ENCODE peak calls at places on chromosome 17, in five cellular contexts. D is hepatocyte, L is heart right ventricle, F is GM23338, T is fibroblast of lung. A is an unnamed sample.

GRCh38 chr17:48330386-48330785 is 99.6 kb downstream of the SKAP1 start:
- DNase-seq in L (no peak), F (no peak), D (no peak), T (no peak), A (no peak)

GRCh38 chr17:652310-652709 is 62.3 kb downstream of the VPS53 start:
- DNase-seq in T (no peak), F (no peak), D (no peak), L (peak; percentile 77), A (no peak)

GRCh38 chr17:4986951-4987766 is at the start of gene CAMTA2:
- DNase-seq in T (peak; percentile 69), L (peak; percentile 94), D (peak; percentile 90), F (peak; percentile 91), A (peak; percentile 76)

GRCh38 chr17:63780507-63780906 is 6.5 kb downstream of the DDX42 start:
- DNase-seq in T (peak; percentile 37), L (no peak), D (no peak), F (no peak), A (no peak)

GRCh38 chr17:74552037-74552436 is 6.1 kb upstream of the CD300C start:
- DNase-seq in L (no peak), T (no peak), F (no peak), D (no peak), A (no peak)

GRCh38 chr17:59415397-59415796 is 83.9 kb downstream of the YPEL2 start:
- DNase-seq in F (no peak), T (no peak), L (no peak), D (peak; percentile 33), A (no peak)

GRCh38 chr17:37294888-37295287 is 80.9 kb upstream of the C17orf78 start:
- DNase-seq in D (no peak), L (no peak), F (peak; percentile 58), T (no peak), A (no peak)

GRCh38 chr17:21282231-21282630 is 2.3 kb upstream of the MAP2K3 start:
- DNase-seq in F (no peak), D (peak; percentile 76), T (peak; percentile 93), L (no peak), A (no peak)

GRCh38 chr17:50833396-50834125 is 1.8 kb upstream of the WFIKKN2 start:
- DNase-seq in F (no peak), T (no peak), D (no peak), L (no peak), A (no peak)

GRCh38 chr17:70110443-70110880 is 35.4 kb downstream of the KCNJ16 start:
- DNase-seq in F (no peak), L (no peak), D (peak; percentile 27), T (peak; percentile 33), A (no peak)

GRCh38 chr17:66978514-66979061 is 14.1 kb downstream of the CACNG4 start:
- DNase-seq in F (no peak), D (no peak), T (no peak), L (peak; percentile 77), A (no peak)

GRCh38 chr17:78374631-78375274 is 3.7 kb upstream of the PGS1 start:
- DNase-seq in D (no peak), T (peak; percentile 73), L (peak; percentile 0), F (peak; percentile 84), A (no peak)

GRCh38 chr17:34382586-34383224 is 19.7 kb upstream of the CCL1 start:
- DNase-seq in F (no peak), L (no peak), D (no peak), T (no peak), A (no peak)

GRCh38 chr17:13736915-13737314 is 135.2 kb upstream of the HS3ST3A1 start:
- DNase-seq in T (no peak), D (no peak), F (no peak), L (no peak), A (no peak)

GRCh38 chr17:7479389-7480192 is at the start of gene ZBTB4:
- DNase-seq in L (peak; percentile 75), D (peak; percentile 85), F (peak; percentile 56), T (peak; percentile 28), A (peak; percentile 57)

GRCh38 chr17:79201536-79202227 is 127.1 kb downstream of the ENGASE start:
- DNase-seq in T (no peak), F (no peak), D (no peak), L (no peak), A (no peak)

GRCh38 chr17:42969006-42969581 is 4.8 kb upstream of the AARSD1 start:
- DNase-seq in D (peak; percentile 23), T (peak; percentile 88), F (no peak), L (no peak), A (no peak)

GRCh38 chr17:28996554-28997096 is 9.2 kb downstream of the SEZ6 start:
- DNase-seq in F (no peak), T (no peak), D (no peak), L (no peak), A (no peak)

GRCh38 chr17:7849185-7850117 is 5.4 kb upstream of the TMEM88 start:
- DNase-seq in T (no peak), D (peak; percentile 8), L (no peak), F (no peak), A (no peak)

GRCh38 chr17:30858556-30859250 is 26.9 kb downstream of the ATAD5 start:
- DNase-seq in T (peak; percentile 2), F (no peak), D (no peak), L (no peak), A (no peak)

GRCh38 chr17:65173951-65174683 is 36.9 kb downstream of the RGS9 start:
- DNase-seq in T (no peak), L (no peak), D (no peak), F (no peak), A (no peak)

DNA sequence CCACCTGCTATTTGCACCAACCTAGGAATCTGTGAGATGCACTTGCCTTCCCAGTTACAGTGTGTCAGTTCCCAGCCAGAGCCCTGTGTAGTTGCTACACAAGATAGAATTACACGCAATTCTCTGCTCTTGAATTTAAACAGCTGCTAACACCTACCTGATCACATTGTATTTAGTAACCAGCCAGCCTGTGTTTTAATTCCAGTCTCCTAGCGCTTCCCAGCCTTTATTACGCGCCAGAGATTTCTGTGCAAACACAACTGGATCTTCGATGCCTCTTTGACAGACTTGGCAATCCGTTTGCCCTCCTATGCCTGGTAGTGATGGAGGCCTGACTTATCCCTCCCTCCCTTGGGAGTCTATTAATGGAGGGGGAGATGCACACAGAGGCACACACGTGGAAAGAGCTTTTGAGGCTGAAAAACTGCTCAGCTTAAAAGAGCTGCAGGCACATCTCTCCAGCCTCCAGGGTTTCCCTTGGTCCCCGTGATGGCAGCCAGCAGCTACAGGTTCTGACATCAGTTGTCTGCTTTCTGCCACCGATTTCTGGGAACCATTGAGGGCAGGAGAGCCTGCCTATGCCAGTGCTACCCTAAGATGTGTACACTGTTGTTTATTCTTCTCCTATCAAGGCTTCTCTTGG is 98.0 kb upstream of the SEC14L1 start:
- DNase-seq in F (no peak), L (no peak), T (no peak), D (no peak), A (no peak)
- TF ChIP-seq CTCF in F (no peak), L (no peak), T (no peak), D (no peak), A (no peak)

GRCh38 chr17:57832299-57832698 is 17.5 kb downstream of the MRPS23 start:
- DNase-seq in F (no peak), D (no peak), T (no peak), L (no peak), A (no peak)

GRCh38 chr17:57832711-57833596 is 16.9 kb downstream of the MRPS23 start:
- DNase-seq in T (peak; percentile 82), D (peak; percentile 88), L (peak; percentile 55), F (peak; percentile 92), A (peak; percentile 50)

GRCh38 chr17:57835333-57835900 is 14.4 kb downstream of the MRPS23 start:
- DNase-seq in L (no peak), T (no peak), F (no peak), D (no peak), A (no peak)

GRCh38 chr17:57834146-57834741 is 15.6 kb downstream of the MRPS23 start:
- DNase-seq in T (no peak), L (peak; percentile 63), F (peak; percentile 78), D (no peak), A (no peak)

GRCh38 chr17:57833597-57833939 is 16.3 kb downstream of the MRPS23 start:
- DNase-seq in D (no peak), L (no peak), F (no peak), T (no peak), A (no peak)
- TF ChIP-seq CTCF in D (no peak), L (peak; percentile 41), F (no peak), T (no peak), A (no peak)

GRCh38 chr17:61303334-61304096 is 96.1 kb upstream of the TBX2 start:
- DNase-seq in L (no peak), F (no peak), D (no peak), T (peak; percentile 75), A (peak; percentile 16)
- TF ChIP-seq CTCF in L (no peak), F (no peak), D (no peak), T (no peak), A (no peak)

GRCh38 chr17:3723556-3724372 is at the start of gene HASPIN:
- DNase-seq in L (peak; percentile 94), F (peak; percentile 97), T (peak; percentile 89), D (peak; percentile 98), A (peak; percentile 93)
- TF ChIP-seq CTCF in L (no peak), F (no peak), T (peak; percentile 14), D (peak; percentile 15), A (peak; percentile 49)

GRCh38 chr17:72677108-72677507 is 415.4 kb downstream of the SLC39A11 start:
- DNase-seq in F (no peak), L (no peak), T (no peak), D (no peak), A (no peak)
- TF ChIP-seq CTCF in F (no peak), L (no peak), T (no peak), D (no peak), A (no peak)

GRCh38 chr17:3335876-3336275 is 37.7 kb upstream of the OR3A1 start:
- DNase-seq in T (no peak), F (peak; percentile 15), L (no peak), D (no peak), A (no peak)
- TF ChIP-seq CTCF in T (no peak), F (peak; percentile 55), L (no peak), D (no peak), A (no peak)

GRCh38 chr17:45104907-45105624 is 27.2 kb downstream of the PLCD3 start:
- DNase-seq in D (no peak), F (no peak), T (no peak), L (no peak), A (no peak)
- TF ChIP-seq CTCF in D (no peak), F (no peak), T (peak; percentile 8), L (no peak), A (no peak)

GRCh38 chr17:54172096-54172495 is 349.4 kb downstream of the KIF2B start:
- DNase-seq in F (no peak), T (no peak), L (no peak), D (no peak), A (no peak)

GRCh38 chr17:54177606-54178308 is 355.0 kb downstream of the KIF2B start:
- DNase-seq in D (no peak), T (no peak), F (no peak), L (no peak), A (no peak)

GRCh38 chr17:54172654-54173316 is 350.1 kb downstream of the KIF2B start:
- DNase-seq in D (peak; percentile 50), L (no peak), F (peak; percentile 67), T (peak; percentile 18), A (no peak)
- TF ChIP-seq CTCF in D (peak; percentile 84), L (peak; percentile 44), F (peak; percentile 75), T (peak; percentile 36), A (no peak)

GRCh38 chr17:39670746-39671145 is 2.5 kb downstream of the PNMT start:
- DNase-seq in L (no peak), D (no peak), T (no peak), F (no peak), A (no peak)
- TF ChIP-seq CTCF in L (no peak), D (no peak), T (no peak), F (no peak), A (no peak)